ENCODE peak calls at places on chromosomes 16 and 17, in five cellular contexts. Z, B, Y, C and F are unnamed samples.

GRCh38 chr17:33049781-33050414 is 58.3 kb downstream of the SPACA3 start:
- DNase-seq in Z (peak; percentile 3), B (no peak), Y (peak; percentile 50), C (peak; percentile 51), F (peak; percentile 28)

GRCh38 chr16:73427177-73427576 is 379.2 kb upstream of the ZFHX3 start:
- DNase-seq in Z (no peak), B (no peak), Y (no peak), C (no peak), F (no peak)

GRCh38 chr16:23611936-23612335 is 15.8 kb upstream of the NDUFAB1 start:
- DNase-seq in Z (no peak), B (no peak), Y (no peak), C (no peak), F (no peak)

GRCh38 chr17:75970011-75970523 is 8.9 kb downstream of the ACOX1 start:
- DNase-seq in Z (no peak), B (no peak), Y (peak; percentile 71), C (no peak), F (no peak)

GRCh38 chr16:49649013-49649785 is 206.7 kb downstream of the ZNF423 start:
- DNase-seq in Z (no peak), B (no peak), Y (no peak), C (peak; percentile 51), F (no peak)

GRCh38 chr16:4115209-4115940 is 867 bp downstream of the ADCY9 start:
- DNase-seq in Z (peak; percentile 62), B (no peak), Y (peak; percentile 43), C (peak; percentile 32), F (no peak)

GRCh38 chr17:48626470-48627241 is 498 bp upstream of the HOXB9 start:
- DNase-seq in Z (no peak), B (no peak), Y (peak; percentile 88), C (peak; percentile 84), F (no peak)

GRCh38 chr16:86939609-86940008 is 361.3 kb downstream of the FOXL1 start:
- DNase-seq in Z (no peak), B (no peak), Y (no peak), C (no peak), F (no peak)

GRCh38 chr16:58501242-58502131 is 1.5 kb downstream of the NDRG4 start:
- DNase-seq in Z (no peak), B (no peak), Y (peak; percentile 74), C (no peak), F (no peak)

GRCh38 chr17:62723842-62724241 is 84.3 kb downstream of the MARCHF10 start:
- DNase-seq in Z (no peak), B (no peak), Y (no peak), C (no peak), F (no peak)

GRCh38 chr17:75874323-75875181 is 3.8 kb downstream of the TRIM47 start:
- DNase-seq in Z (no peak), B (no peak), Y (no peak), C (no peak), F (no peak)

GRCh38 chr16:21263640-21264211 is 14.4 kb downstream of the CRYM start:
- DNase-seq in Z (no peak), B (no peak), Y (no peak), C (peak; percentile 11), F (no peak)

GRCh38 chr16:49858200-49859129 is 2.6 kb upstream of the ZNF423 start:
- DNase-seq in Z (no peak), B (no peak), Y (no peak), C (no peak), F (no peak)

GRCh38 chr17:37301288-37301687 is 74.5 kb upstream of the C17orf78 start:
- DNase-seq in Z (no peak), B (no peak), Y (no peak), C (no peak), F (no peak)

GRCh38 chr17:76268015-76268749 is 3.0 kb downstream of the UBALD2 start:
- DNase-seq in Z (no peak), B (no peak), Y (no peak), C (no peak), F (no peak)

GRCh38 chr17:2068589-2069051 is 13.7 kb downstream of the HIC1 start:
- DNase-seq in Z (no peak), B (no peak), Y (no peak), C (no peak), F (no peak)

GRCh38 chr17:19539841-19540311 is 6.2 kb downstream of the SLC47A1 start:
- DNase-seq in Z (no peak), B (no peak), Y (no peak), C (no peak), F (no peak)

GRCh38 chr17:81365601-81366585 is 29.4 kb upstream of the BAHCC1 start:
- DNase-seq in Z (no peak), B (peak; percentile 46), Y (no peak), C (peak; percentile 93), F (no peak)

GRCh38 chr16:75258807-75259141 is 7.3 kb upstream of the BCAR1 start:
- DNase-seq in Z (no peak), B (no peak), Y (no peak), C (no peak), F (no peak)

GRCh38 chr17:39239640-39240314 is 14.0 kb upstream of the STAC2 start:
- DNase-seq in Z (no peak), B (no peak), Y (peak; percentile 69), C (peak; percentile 25), F (no peak)

GRCh38 chr17:5226940-5227878 is 7.5 kb downstream of the SCIMP start:
- DNase-seq in Z (no peak), B (no peak), Y (no peak), C (no peak), F (no peak)

GRCh38 chr16:3038256-3038655 is 1.5 kb upstream of the BICDL2 start:
- DNase-seq in Z (no peak), B (no peak), Y (no peak), C (no peak), F (no peak)

GRCh38 chr17:74525781-74526288 is 5.4 kb downstream of the CD300LB start:
- DNase-seq in Z (no peak), B (no peak), Y (no peak), C (no peak), F (no peak)